ENCODE peak calls at places on chromosomes 13 and 19, in six cellular contexts. S is left lung, P is aorta, E is GM12878, F is uterus, I is lower lobe of right lung. B is an unnamed sample. For H3K4me1, the result is how much of the 10 kb centered on the place peaks cover.

GRCh38 chr19:10760268-10760944 is 42.5 kb downstream of the DNM2 start:
- DNase-seq in S (no peak), P (no peak), E (no peak), F (no peak), I (no peak), B (no peak)

GRCh38 chr13:106597759-106598395 is 29.9 kb upstream of the ARGLU1 start:
- DNase-seq in S (peak), P (no peak), E (no peak), F (no peak), I (peak), B (no peak)

GRCh38 chr19:575527-576506 is 3.4 kb downstream of the BSG start:
- DNase-seq in S (no peak), P (no peak), E (no peak), F (peak), I (no peak), B (peak)

GRCh38 chr19:53927745-53928144 is 18.7 kb downstream of the CACNG7 start:
- DNase-seq in S (no peak), P (no peak), E (no peak), F (no peak), I (no peak), B (no peak)

GRCh38 chr19:54287456-54287855 is 6.5 kb upstream of the LILRB2 start:
- DNase-seq in S (no peak), P (no peak), E (no peak), F (no peak), I (no peak), B (no peak)

GRCh38 chr13:38386421-38386820 is 36.8 kb downstream of the UFM1 start:
- DNase-seq in S (no peak), P (no peak), E (no peak), F (no peak), I (no peak), B (no peak)

GRCh38 chr19:8174706-8175105 is 25.3 kb upstream of the FBN3 start:
- DNase-seq in S (no peak), P (no peak), E (no peak), F (no peak), I (no peak), B (no peak)

GRCh38 chr19:2084993-2085720 is 11.0 kb downstream of the MOB3A start:
- DNase-seq in S (peak), P (peak), E (peak), F (no peak), I (peak), B (peak)

GRCh38 chr19:2494084-2494446 is 18.1 kb downstream of the GADD45B start:
- DNase-seq in S (no peak), P (no peak), E (no peak), F (no peak), I (no peak), B (no peak)

GRCh38 chr19:10796653-10797052 is 39.4 kb downstream of the TMED1 start:
- DNase-seq in S (no peak), P (no peak), E (no peak), F (no peak), I (no peak), B (no peak)

GRCh38 chr19:2282062-2282861 is at the start of gene PEAK3:
- DNase-seq in S (peak), P (peak), E (no peak), F (peak), I (peak), B (peak)

DNA sequence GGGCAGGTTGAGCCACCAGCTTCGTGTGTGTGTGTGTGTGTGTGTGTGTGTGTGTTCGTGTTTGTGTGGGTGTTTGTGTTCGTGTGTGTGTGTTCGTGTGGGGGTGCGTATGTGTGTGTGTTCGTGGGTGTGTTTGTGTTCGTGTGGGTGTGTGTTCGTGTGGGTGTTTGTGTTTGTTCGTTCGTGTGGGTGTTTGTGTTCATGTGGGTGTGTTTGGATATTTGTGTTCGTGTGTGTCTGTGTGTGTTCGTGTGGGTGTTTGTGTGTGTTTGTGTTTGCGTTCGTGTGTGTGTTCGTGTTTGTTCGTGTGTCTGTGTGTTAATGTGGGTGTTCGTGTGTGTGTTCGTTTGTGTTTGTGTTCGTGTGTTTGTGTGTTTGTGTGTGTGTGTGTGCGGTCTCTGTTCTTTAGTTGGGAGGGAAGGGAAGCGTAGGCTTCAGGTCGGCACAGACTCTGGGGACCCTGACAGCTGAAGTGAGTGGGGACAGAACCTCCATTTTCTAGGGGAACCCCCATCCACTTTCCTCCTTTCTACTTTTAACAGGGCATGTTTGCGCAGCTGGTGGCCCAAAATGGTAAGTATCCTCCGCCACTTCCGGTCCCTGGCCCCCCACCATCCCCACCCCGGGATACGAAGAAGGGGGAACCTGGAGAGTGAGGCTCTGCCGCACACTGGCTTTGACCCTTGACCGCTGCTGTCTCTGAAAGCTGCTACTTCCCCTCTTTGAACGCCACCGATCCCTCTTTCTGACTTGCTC is 1.6 kb downstream of the TNFSF9 start:
- DNase-seq in S (no peak), P (peak), E (no peak), F (no peak), I (peak), B (no peak)
- H3K4me3 ChIP-seq in S (no peak), P (no peak), E (peak), F (no peak), I (peak), B (no peak)

GRCh38 chr13:32256243-32256642 is 58.9 kb downstream of the ZAR1L start:
- DNase-seq in S (no peak), P (no peak), E (no peak), F (no peak), I (no peak), B (no peak)
- H3K4me1 ChIP-seq in S (under half), P (under half), E (under half), F (under half), I (under half), B (under half)

DNA sequence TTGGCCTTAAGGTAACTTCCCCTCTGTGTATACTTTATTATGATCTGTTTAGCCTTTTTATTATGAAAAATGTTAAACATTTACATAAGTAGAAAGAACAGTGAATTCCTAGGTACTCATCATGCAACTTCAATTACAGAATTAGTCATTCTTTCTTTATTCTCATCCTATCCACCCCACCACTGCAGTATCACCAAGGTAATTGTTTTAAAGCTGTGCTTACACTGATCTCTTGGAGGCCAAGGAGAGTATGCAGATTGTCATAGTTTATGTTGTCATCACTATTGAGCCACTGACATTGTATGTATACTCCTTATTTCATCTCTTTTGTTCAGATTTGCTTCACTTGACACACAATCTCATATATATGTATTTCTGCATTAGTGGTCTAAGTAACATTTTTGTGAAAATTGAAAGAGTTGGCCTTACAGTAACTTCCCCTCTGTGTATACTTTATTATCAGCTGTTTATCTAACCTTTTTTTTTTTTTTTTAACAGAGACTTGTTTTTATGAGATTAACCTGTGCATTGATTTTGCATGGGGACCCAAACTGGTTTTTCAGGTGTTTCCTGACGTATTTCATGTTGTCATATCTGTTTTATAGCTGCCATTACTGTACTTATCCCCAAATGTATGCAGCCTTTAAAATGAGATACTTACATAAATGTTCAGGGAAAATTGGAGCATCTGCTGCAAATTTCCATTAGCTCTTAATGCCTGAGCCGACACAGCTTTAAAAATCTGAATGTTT is 4.5 kb downstream of the ZNF507 start:
- DNase-seq in S (no peak), P (no peak), E (no peak), F (no peak), I (no peak), B (no peak)
- H3K4me3 ChIP-seq in S (no peak), P (no peak), E (no peak), F (no peak), I (no peak), B (no peak)

GRCh38 chr19:39306075-39306474 is 9.9 kb downstream of the IFNL1 start:
- DNase-seq in S (no peak), P (no peak), E (no peak), F (no peak), I (no peak), B (no peak)
- H3K4me1 ChIP-seq in S (under half), P (under half), E (under half), F (under half), I (under half), B (under half)

DNA sequence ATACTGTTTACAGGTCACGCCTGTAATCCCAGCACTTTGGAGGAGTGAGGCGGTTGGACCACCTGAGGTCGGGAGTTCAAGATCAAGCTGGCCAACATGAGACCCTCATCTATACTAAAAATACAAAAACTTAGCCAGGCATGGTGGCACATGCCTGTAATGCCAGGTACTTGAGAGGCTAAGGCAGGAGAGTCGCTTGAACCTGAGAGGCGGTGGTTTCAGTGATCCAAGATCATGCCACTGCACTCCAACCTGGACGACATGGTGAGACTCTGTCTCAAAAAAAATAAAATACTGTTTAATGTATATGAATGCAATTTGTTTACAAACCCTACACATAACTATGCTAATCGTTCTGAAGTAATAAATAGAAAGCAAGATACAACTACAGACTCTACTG is 102.4 kb downstream of the ZNF486 start:
- DNase-seq in S (no peak), P (no peak), E (no peak), F (no peak), I (no peak), B (no peak)
- H3K4me3 ChIP-seq in S (no peak), P (no peak), E (no peak), F (no peak), I (peak), B (no peak)

GRCh38 chr19:16260160-16260793 is 62.6 kb downstream of the AP1M1 start:
- DNase-seq in S (no peak), P (no peak), E (no peak), F (no peak), I (no peak), B (no peak)

GRCh38 chr19:16254851-16255408 is 57.2 kb downstream of the AP1M1 start:
- DNase-seq in S (no peak), P (no peak), E (no peak), F (no peak), I (no peak), B (no peak)

GRCh38 chr19:16258440-16258903 is 60.8 kb downstream of the AP1M1 start:
- DNase-seq in S (peak), P (peak), E (no peak), F (peak), I (peak), B (peak)

GRCh38 chr19:16259385-16260159 is 61.9 kb downstream of the AP1M1 start:
- DNase-seq in S (no peak), P (no peak), E (peak), F (no peak), I (no peak), B (no peak)

GRCh38 chr19:16257509-16258002 is 59.8 kb downstream of the AP1M1 start:
- DNase-seq in S (no peak), P (no peak), E (no peak), F (no peak), I (no peak), B (no peak)
- H3K4me1 ChIP-seq in S (under half), P (under half), E (half or more), F (under half), I (half or more), B (under half)

GRCh38 chr13:21326155-21327030 is 132.7 kb downstream of the ZDHHC20 start:
- DNase-seq in S (peak), P (no peak), E (no peak), F (peak), I (no peak), B (no peak)
- H3K4me3 ChIP-seq in S (peak), P (no peak), E (no peak), F (peak), I (peak), B (no peak)

DNA sequence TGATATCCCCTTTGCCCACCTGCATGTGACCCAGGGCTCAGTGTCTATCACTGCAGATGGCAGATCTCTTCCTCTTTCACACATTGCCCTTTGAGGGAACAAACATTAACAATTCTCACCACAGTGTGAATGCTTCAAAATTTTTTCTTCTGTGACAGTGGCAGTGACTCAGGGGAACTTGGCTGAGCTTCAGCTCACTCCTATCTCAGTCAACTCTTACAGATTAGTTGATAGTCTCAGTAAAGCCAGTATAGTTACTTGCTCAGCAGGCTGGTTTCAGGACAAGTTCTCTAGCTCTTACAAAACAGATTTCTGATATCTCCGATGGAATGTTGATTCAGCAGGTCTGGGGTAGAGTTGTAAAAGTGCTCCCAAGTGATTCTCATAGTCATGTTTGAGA is 166.9 kb downstream of the DLEU7 start:
- DNase-seq in S (no peak), P (no peak), E (no peak), F (no peak), I (no peak), B (no peak)
- H3K4me1 ChIP-seq in S (under half), P (under half), E (under half), F (under half), I (under half), B (under half)

B was measured in right lobe of liver.